ENCODE peak calls at places on chromosomes 2 and 18, in five cellular contexts. W is transverse colon, V is stomach, Z is adrenal gland, K is cardiac muscle cell. S is an unnamed sample.

GRCh38 chr2:54947121-54947520 is 103.1 kb downstream of the RTN4 start:
- DNase-seq in V (no peak), Z (peak; percentile 39), K (no peak), W (no peak), S (no peak)

GRCh38 chr2:1676913-1677832 is 67.1 kb downstream of the PXDN start:
- DNase-seq in Z (no peak), K (no peak), W (no peak), V (no peak), S (peak; percentile 5)

GRCh38 chr18:42052137-42052708 is 97.2 kb downstream of the PIK3C3 start:
- DNase-seq in Z (no peak), W (no peak), V (no peak), K (peak; percentile 59), S (no peak)

GRCh38 chr2:207928079-207928478 is 97.2 kb downstream of the PLEKHM3 start:
- DNase-seq in K (no peak), Z (no peak), W (peak; percentile 22), V (no peak), S (no peak)

GRCh38 chr18:60471652-60472051 is 99.1 kb upstream of the MC4R start:
- DNase-seq in W (no peak), V (no peak), Z (no peak), K (no peak), S (no peak)

GRCh38 chr2:174343638-174344455 is 9.1 kb downstream of the SP9 start:
- DNase-seq in Z (no peak), K (no peak), W (no peak), V (no peak), S (no peak)

GRCh38 chr2:110883401-110883800 is 151.0 kb downstream of the ACOXL start:
- DNase-seq in Z (no peak), K (no peak), W (no peak), V (no peak), S (no peak)

GRCh38 chr18:48975817-48976649 is 25.3 kb upstream of the SMAD7 start:
- DNase-seq in K (peak; percentile 75), V (peak; percentile 75), Z (peak; percentile 67), W (peak; percentile 67), S (peak; percentile 47)

GRCh38 chr18:36328385-36328858 is 30.9 kb downstream of the FHOD3 start:
- DNase-seq in V (no peak), Z (peak; percentile 33), K (no peak), W (no peak), S (no peak)

GRCh38 chr2:127080941-127081769 is 25.8 kb downstream of the BIN1 start:
- DNase-seq in V (peak; percentile 53), K (no peak), W (peak; percentile 50), Z (peak; percentile 92), S (peak; percentile 48)

GRCh38 chr18:75104483-75104882 is 104.5 kb downstream of the PTGR3 start:
- DNase-seq in W (no peak), V (no peak), K (no peak), Z (peak; percentile 1), S (peak; percentile 6)

GRCh38 chr2:149388120-149388816 is 57.9 kb downstream of the LYPD6 start:
- DNase-seq in V (no peak), W (no peak), Z (no peak), K (no peak), S (no peak)

GRCh38 chr2:48312126-48312525 is 217.8 kb upstream of the STON1 start:
- DNase-seq in K (no peak), W (no peak), V (no peak), Z (no peak), S (no peak)

GRCh38 chr2:119156891-119157773 is 1.4 kb downstream of the C1QL2 start:
- DNase-seq in Z (no peak), W (no peak), K (no peak), V (no peak), S (no peak)

GRCh38 chr2:102437122-102437521 is 14.2 kb downstream of the IL18RAP start:
- DNase-seq in K (no peak), W (no peak), Z (no peak), V (no peak), S (no peak)

GRCh38 chr2:188979730-188980123 is 5.6 kb downstream of the COL3A1 start:
- DNase-seq in Z (no peak), K (peak; percentile 64), W (no peak), V (no peak), S (no peak)

GRCh38 chr2:225894240-225894980 is 494.9 kb downstream of the NYAP2 start:
- DNase-seq in W (no peak), Z (no peak), K (peak; percentile 56), V (no peak), S (no peak)

GRCh38 chr2:230896346-230897115 is 28.5 kb downstream of the GPR55 start:
- DNase-seq in K (no peak), V (no peak), Z (peak; percentile 27), W (peak; percentile 6), S (no peak)

GRCh38 chr2:4174796-4175195 is 471.4 kb downstream of the DCDC2C start:
- DNase-seq in V (no peak), Z (no peak), W (no peak), K (no peak), S (no peak)

GRCh38 chr18:23871410-23871809 is 143.1 kb upstream of the TTC39C start:
- DNase-seq in Z (no peak), W (peak; percentile 71), V (peak; percentile 36), K (peak; percentile 57), S (peak; percentile 34)
- H3K4me3 ChIP-seq in Z (no peak overlapping the region), W (no peak overlapping the region), V (no peak overlapping the region), K (no peak overlapping the region), S (no peak overlapping the region)

DNA sequence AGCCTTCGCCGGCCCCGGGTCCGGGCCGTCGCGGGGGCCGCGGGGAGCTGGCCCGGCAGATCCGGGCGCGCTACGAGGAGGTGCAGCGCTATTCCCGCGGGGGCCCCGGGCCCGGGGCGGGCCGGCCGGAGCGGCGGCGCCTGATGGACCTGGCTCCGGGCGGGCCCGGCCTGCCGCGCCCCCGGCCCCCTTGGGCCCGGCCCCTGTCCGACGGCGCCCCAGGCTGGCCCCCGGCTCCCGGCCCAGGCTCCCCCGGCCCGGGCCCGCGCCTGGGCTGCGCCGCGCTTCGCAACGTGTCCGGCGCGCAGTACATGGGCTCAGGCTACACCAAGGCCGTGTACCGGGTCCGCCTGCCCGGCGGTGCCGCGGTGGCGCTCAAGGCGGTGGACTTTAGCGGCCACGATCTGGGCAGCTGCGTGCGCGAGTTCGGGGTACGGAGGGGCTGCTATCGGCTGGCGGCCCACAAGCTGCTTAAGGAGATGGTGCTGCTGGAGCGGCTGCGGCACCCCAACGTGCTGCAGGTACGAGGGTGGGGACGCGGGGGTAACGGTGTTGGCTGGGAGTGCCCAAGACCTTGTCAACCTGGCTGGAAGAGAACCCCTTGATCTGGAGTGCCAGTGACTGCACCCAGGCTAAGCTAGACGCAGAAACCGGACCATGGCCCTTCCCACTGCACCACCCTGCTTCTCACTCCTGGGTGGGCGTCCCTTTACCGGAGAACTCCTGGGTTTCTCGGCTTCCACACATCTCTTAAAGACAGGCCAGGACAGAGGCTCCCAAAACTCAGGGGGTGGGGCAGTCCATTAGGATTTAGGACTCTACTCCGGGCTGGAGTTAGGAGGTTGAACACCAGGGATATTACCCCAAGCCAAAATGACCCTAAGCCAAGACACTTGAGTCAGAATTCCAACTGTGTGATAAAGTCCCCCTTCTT is 764 bp downstream of the PKDCC start:
- DNase-seq in K (peak; percentile 31), W (no peak), V (peak; percentile 29), Z (no peak), S (no peak)
- H3K4me3 ChIP-seq in K (peak overlapping the region; percentile 98), W (peak overlapping the region; percentile 57), V (peak overlapping the region; percentile 71), Z (peak overlapping the region; percentile 46), S (peak overlapping the region; percentile 76)

GRCh38 chr2:75200140-75200985 is 1.0 kb upstream of the TACR1 start:
- DNase-seq in Z (peak; percentile 71), W (peak; percentile 21), V (peak; percentile 79), K (peak; percentile 40), S (peak; percentile 72)
- H3K4me3 ChIP-seq in Z (no peak overlapping the region), W (peak overlapping the region; percentile 1), V (peak overlapping the region; percentile 35), K (peak overlapping the region; percentile 28), S (peak overlapping the region; percentile 34)

DNA sequence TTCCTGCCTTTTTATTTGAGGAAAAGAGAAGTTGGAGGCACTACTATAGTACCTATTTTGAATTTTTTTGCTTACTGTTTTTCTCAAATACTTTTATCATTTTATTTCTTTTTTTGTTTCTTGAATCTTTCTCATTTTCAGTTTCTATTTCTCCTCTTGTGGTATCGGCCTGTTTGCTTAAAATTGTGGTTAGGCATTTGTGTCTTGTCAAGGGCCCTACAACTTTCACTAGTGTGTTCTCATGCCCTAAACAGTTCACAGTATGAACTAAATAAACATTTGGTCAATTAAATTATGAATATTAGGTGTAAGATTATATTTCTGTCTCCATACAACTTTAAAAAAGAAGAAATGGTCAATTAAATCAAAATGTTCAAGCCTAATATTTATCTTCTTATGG is 613.5 kb downstream of the MBD2 start:
- DNase-seq in V (no peak), Z (no peak), K (no peak), W (no peak), S (no peak)
- H3K4me3 ChIP-seq in V (no peak overlapping the region), Z (no peak overlapping the region), K (no peak overlapping the region), W (no peak overlapping the region), S (no peak overlapping the region)

GRCh38 chr2:62202019-62202722 is 6.3 kb downstream of the B3GNT2 start:
- DNase-seq in K (no peak), Z (peak; percentile 36), W (no peak), V (no peak), S (no peak)
- H3K4me3 ChIP-seq in K (no peak overlapping the region), Z (no peak overlapping the region), W (no peak overlapping the region), V (no peak overlapping the region), S (no peak overlapping the region)

GRCh38 chr2:237956402-237956736 is 10.4 kb upstream of the UBE2F start:
- DNase-seq in K (peak; percentile 10), W (no peak), Z (no peak), V (no peak), S (no peak)
- H3K4me3 ChIP-seq in K (peak overlapping the region; percentile 9), W (no peak overlapping the region), Z (no peak overlapping the region), V (peak overlapping the region; percentile 11), S (peak overlapping the region; percentile 24)

GRCh38 chr2:32425719-32426141 is 68.9 kb downstream of the BIRC6 start:
- DNase-seq in V (no peak), Z (no peak), W (no peak), K (peak; percentile 23), S (no peak)
- H3K4me3 ChIP-seq in V (no peak overlapping the region), Z (no peak overlapping the region), W (no peak overlapping the region), K (no peak overlapping the region), S (no peak overlapping the region)

DNA sequence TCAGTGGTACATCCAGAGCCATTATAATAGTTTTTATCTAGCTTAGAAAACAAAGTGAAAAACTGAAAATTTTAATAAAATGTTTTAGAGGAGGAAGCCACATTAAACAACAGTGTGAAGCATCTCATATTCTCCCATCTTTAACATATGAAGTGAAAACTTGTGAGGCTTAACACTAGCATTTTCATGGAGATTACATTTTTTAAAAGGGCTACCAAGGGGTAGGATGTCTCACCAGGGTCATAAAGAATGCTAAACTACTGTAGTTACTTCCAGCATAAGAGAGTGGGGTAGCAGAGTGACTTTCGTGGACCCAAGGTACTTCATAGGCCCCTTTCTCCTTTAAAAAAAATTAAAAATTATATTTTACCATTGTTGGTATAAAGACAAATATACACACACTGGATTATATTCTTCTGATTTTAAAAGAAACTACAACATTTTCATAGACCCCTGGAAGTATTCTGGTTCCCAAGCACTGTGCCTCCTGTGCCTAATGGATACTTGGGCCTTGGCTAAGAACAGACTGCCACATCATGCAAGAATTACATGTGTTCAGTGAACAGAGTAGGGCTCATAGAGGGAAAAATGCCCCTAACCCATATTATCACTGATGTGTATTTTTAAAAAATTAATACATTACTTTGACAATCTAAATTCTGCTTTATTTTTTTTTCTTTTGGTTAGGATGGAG is 148.4 kb downstream of the SLC39A10 start:
- DNase-seq in V (no peak), K (no peak), W (no peak), Z (no peak), S (no peak)
- H3K4me3 ChIP-seq in V (no peak overlapping the region), K (no peak overlapping the region), W (no peak overlapping the region), Z (no peak overlapping the region), S (no peak overlapping the region)